ENCODE peak calls at places on chromosomes 7 and 10, in four cellular contexts. E is tibial nerve, Q is right lobe of liver, G is fibroblast of lung. A is an unnamed sample.
A peak's percentile ranks its signal among the peaks of the same experiment; 100 is the strongest.

GRCh38 chr10:35195361-35196306 is 69.0 kb downstream of the CREM start:
- DNase-seq in G (peak; percentile 99), E (peak; percentile 79), Q (no peak), A (peak; percentile 72)

GRCh38 chr10:122669842-122670241 is 29.8 kb downstream of the C10orf120 start:
- DNase-seq in E (no peak), Q (no peak), G (no peak), A (no peak)

GRCh38 chr7:147541261-147541660 is 1049.3 kb upstream of the C7orf33 start:
- DNase-seq in E (no peak), Q (no peak), G (no peak), A (no peak)

GRCh38 chr10:77789861-77790260 is 136.7 kb downstream of the DLG5 start:
- DNase-seq in G (no peak), E (no peak), Q (no peak), A (no peak)

GRCh38 chr10:69959911-69960310 is 92.7 kb upstream of the MACROH2A2 start:
- DNase-seq in E (no peak), Q (no peak), G (no peak), A (no peak)

GRCh38 chr10:126561499-126562208 is 108.8 kb downstream of the C10orf90 start:
- DNase-seq in G (no peak), E (no peak), Q (no peak), A (no peak)

GRCh38 chr7:149245244-149245643 is 5.8 kb downstream of the ZNF212 start:
- DNase-seq in E (no peak), Q (no peak), G (no peak), A (no peak)

GRCh38 chr7:30226593-30227268 is 57.7 kb upstream of the ZNRF2 start:
- DNase-seq in E (no peak), G (no peak), Q (peak; percentile 75), A (no peak)

GRCh38 chr10:11869211-11869610 is 46.1 kb downstream of the PROSER2 start:
- DNase-seq in E (no peak), Q (peak; percentile 28), G (no peak), A (no peak)

GRCh38 chr10:48237225-48237855 is 37.2 kb downstream of the FRMPD2 start:
- DNase-seq in E (no peak), Q (no peak), G (no peak), A (no peak)

GRCh38 chr10:44864042-44864436 is 47.1 kb upstream of the TMEM72 start:
- DNase-seq in G (peak; percentile 12), Q (no peak), E (no peak), A (no peak)

GRCh38 chr10:14322531-14322930 is 8.2 kb downstream of the FRMD4A start:
- DNase-seq in E (no peak), Q (no peak), G (no peak), A (no peak)

GRCh38 chr10:12384906-12385305 is 35.6 kb downstream of the CAMK1D start:
- DNase-seq in G (no peak), Q (no peak), E (no peak), A (no peak)

GRCh38 chr10:60645928-60646433 is 132.3 kb upstream of the CDK1 start:
- DNase-seq in E (no peak), G (no peak), Q (no peak), A (no peak)

GRCh38 chr10:62130948-62131347 is 137.7 kb downstream of the RTKN2 start:
- DNase-seq in E (no peak), Q (no peak), G (peak; percentile 97), A (peak; percentile 84)

GRCh38 chr10:18140149-18140956 is at the start of gene CACNB2:
- DNase-seq in E (no peak), Q (peak; percentile 62), G (peak; percentile 69), A (peak; percentile 61)

GRCh38 chr7:83271212-83272099 is 108.8 kb upstream of the PCLO start:
- DNase-seq in G (peak; percentile 73), Q (no peak), E (no peak), A (no peak)

GRCh38 chr10:128178319-128178937 is 52.2 kb upstream of the MKI67 start:
- DNase-seq in G (peak; percentile 6), Q (no peak), E (no peak), A (peak; percentile 22)

GRCh38 chr7:107179326-107180163 is 10.7 kb downstream of the HBP1 start:
- DNase-seq in Q (no peak), E (no peak), G (peak; percentile 29), A (peak; percentile 4)

GRCh38 chr7:155372782-155373358 is 75.2 kb downstream of the INSIG1 start:
- DNase-seq in Q (no peak), E (no peak), G (no peak), A (no peak)

GRCh38 chr10:88931548-88931947 is 21.0 kb downstream of the ACTA2 start:
- DNase-seq in Q (no peak), E (no peak), G (no peak), A (no peak)

GRCh38 chr10:103892181-103892580 is 25.8 kb downstream of the STN1 start:
- DNase-seq in G (no peak), Q (no peak), E (no peak), A (no peak)
- H3K36me3 ChIP-seq in G (peaks cover 3% of the 10 kb centered on the region), Q (no peaks in the 10 kb centered on the region), E (peaks cover 49% of the 10 kb centered on the region), A (peaks cover 2% of the 10 kb centered on the region)

GRCh38 chr7:158316466-158317031 is 271.1 kb downstream of the PTPRN2 start:
- DNase-seq in G (no peak), Q (no peak), E (no peak), A (no peak)
- H3K9me3 ChIP-seq in G (peaks cover 2% of the 10 kb centered on the region), Q (no peaks in the 10 kb centered on the region), E (no peaks in the 10 kb centered on the region), A (no peaks in the 10 kb centered on the region)

DNA sequence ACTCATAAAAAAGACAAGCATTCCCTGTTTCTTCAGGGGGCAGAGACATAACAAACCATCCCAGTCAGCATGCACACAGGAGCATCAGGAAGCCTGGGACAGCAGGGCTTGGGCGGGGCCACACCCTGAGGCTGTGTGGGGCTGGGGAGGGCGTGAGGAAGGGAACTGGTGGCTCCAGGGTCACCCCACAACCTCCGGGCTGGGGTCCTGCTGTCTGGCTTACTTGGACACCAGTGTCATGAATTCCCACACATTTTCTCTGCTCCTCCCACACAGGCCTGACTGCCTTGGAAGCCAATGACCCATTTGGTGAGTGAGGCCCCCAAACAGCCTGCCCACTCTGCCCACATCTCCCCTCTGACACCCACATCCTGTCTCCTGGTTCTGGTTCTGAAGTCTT is 2.8 kb downstream of the FXYD4 start:
- DNase-seq in G (no peak), E (no peak), Q (peak; percentile 10), A (no peak)
- H3K36me3 ChIP-seq in G (no peaks in the 10 kb centered on the region), E (no peaks in the 10 kb centered on the region), Q (no peaks in the 10 kb centered on the region), A (no peaks in the 10 kb centered on the region)

GRCh38 chr10:97760461-97761257 is 11.1 kb downstream of the SFRP5 start:
- DNase-seq in Q (peak; percentile 47), E (no peak), G (no peak), A (no peak)

GRCh38 chr10:97759981-97760345 is 11.8 kb downstream of the SFRP5 start:
- DNase-seq in Q (peak; percentile 24), G (no peak), E (no peak), A (no peak)

GRCh38 chr10:97757471-97757870 is 14.3 kb downstream of the SFRP5 start:
- DNase-seq in G (no peak), E (no peak), Q (peak; percentile 37), A (no peak)

GRCh38 chr10:97761331-97761865 is 10.4 kb downstream of the SFRP5 start:
- DNase-seq in Q (peak; percentile 39), E (no peak), G (no peak), A (no peak)

DNA sequence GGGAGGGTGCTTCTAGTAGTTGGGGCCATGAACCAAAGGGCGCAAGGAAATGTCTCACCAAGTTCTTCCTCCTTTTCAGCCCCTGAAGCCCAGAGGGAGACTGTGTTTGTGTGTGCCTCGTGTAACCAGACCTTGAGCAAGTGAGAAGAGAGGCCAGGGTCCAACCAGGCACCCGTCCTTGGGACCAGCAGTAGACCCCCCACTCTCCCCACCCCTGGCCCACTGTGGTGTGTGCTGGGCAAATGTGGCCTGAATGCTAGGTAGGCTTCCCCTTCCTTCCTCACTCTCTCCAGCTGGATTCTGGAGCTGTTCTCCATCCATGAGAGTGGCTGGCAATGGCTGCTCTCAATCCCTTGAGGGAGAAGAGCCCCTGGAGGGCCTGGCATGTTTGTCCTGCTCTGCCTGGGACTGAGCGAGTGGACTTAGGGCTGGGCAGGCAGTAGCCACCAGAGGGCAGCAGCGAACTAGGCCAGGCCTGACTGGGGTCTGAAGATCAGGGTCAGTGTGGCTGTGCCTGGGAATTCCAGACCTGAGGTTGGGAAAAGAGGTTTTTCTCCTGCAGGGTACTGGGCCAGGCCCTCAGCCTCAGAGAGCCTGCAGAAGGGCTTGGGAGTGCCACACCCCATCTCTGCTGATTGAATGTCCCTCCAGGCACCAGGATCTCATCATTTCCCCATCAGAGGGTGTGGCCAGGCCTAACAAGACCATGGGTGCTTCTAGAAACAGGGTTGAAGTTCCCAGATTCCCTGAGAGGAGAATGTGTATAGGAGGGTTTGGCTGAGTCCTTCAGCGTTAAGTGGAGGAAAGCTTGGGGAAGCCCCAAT is 12.4 kb downstream of the SFRP5 start:
- DNase-seq in G (peak; percentile 56), Q (peak; percentile 68), E (peak; percentile 55), A (peak; percentile 47)
- H3K9me3 ChIP-seq in G (no peaks in the 10 kb centered on the region), Q (no peaks in the 10 kb centered on the region), E (no peaks in the 10 kb centered on the region), A (no peaks in the 10 kb centered on the region)

GRCh38 chr10:104450490-104450889 is 96.9 kb downstream of the CFAP58 start:
- DNase-seq in G (no peak), Q (no peak), E (no peak), A (no peak)
- H3K36me3 ChIP-seq in G (no peaks in the 10 kb centered on the region), Q (no peaks in the 10 kb centered on the region), E (no peaks in the 10 kb centered on the region), A (no peaks in the 10 kb centered on the region)

DNA sequence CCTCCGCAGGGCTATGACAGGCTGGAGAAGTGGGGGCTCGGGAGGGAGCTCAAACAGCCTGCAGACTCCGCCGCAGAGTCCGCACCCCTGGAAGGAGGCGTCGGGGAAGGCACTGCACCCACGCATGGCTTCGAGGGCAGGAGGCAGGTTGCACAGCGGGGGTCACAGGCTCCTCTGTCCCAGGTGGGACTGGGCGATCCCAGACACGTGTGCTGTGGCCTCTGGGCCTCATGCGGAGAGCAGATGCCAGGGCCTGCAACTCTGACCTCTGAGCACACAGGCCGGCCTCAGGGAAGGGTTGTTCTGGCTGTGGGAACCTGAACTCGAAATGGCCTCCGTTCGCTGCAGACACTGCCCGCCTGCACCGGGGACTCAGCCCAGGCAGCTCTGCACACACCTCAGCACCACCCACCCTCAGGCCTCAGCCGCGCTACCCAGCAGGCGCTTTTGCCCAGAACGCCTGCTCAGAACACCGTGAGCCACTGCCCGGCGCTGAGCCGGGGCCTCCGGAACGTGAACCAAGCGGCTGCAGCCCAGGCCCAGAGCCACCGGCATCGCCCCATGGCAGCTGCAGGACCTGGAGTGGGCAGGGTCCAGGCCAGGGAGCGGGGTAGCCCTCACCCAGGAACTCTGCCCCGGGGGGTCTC is 71.8 kb upstream of the ADGRA1 start:
- DNase-seq in Q (no peak), E (no peak), G (no peak), A (no peak)
- H3K9me3 ChIP-seq in Q (no peaks in the 10 kb centered on the region), E (no peaks in the 10 kb centered on the region), G (no peaks in the 10 kb centered on the region), A (no peaks in the 10 kb centered on the region)

DNA sequence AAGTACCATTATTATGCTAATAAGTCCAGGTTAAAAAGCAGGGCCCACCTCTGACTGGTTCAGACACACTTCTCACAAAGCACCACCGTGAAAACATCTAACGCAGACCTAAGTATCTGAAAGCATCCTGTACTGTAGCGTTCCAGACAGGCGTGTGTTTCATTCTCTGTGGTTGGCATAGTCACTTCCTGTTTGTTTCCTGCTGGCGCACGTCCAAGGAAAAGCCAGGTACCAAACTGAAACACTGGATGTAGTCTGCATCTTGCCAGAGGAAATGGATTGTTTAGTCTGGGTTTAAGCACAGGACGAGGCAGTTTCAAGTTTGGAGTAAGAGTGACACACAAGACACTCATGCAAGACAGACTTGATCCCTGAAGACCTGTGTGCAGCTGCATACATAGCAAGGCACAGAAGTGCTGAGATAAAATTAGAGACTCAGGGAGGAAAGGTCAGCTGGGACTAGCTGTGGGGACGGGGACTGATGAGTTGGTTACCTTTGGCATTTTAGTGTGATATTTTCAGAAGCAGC is 23.3 kb downstream of the BPGM start:
- DNase-seq in G (peak; percentile 68), Q (no peak), E (no peak), A (peak; percentile 78)
- H3K36me3 ChIP-seq in G (no peaks in the 10 kb centered on the region), Q (no peaks in the 10 kb centered on the region), E (peaks cover 16% of the 10 kb centered on the region), A (no peaks in the 10 kb centered on the region)

GRCh38 chr7:158406817-158407216 is 180.8 kb downstream of the PTPRN2 start:
- DNase-seq in E (no peak), Q (no peak), G (no peak), A (no peak)
- H3K9me3 ChIP-seq in E (no peaks in the 10 kb centered on the region), Q (no peaks in the 10 kb centered on the region), G (no peaks in the 10 kb centered on the region), A (no peaks in the 10 kb centered on the region)